ENCODE peak calls at places on chromosomes 12 and 14, in seven cellular contexts. O, E, P, W, F, T and G are unnamed samples.

GRCh38 chr12:66066071-66066928 is 64.2 kb downstream of the LLPH start:
- DNase-seq in O (no peak), E (peak), P (no peak), W (peak), F (no peak), T (no peak), G (peak)

GRCh38 chr12:108828774-108829173 is 28.6 kb downstream of the SSH1 start:
- DNase-seq in O (peak), E (no peak), P (no peak), W (no peak), F (no peak), T (no peak), G (no peak)

GRCh38 chr14:23984891-23985607 is 3.7 kb upstream of the DHRS4L2 start:
- DNase-seq in O (no peak), E (no peak), P (no peak), W (peak), F (no peak), T (no peak), G (no peak)

GRCh38 chr12:26963413-26963812 is 25.1 kb downstream of the FGFR1OP2 start:
- DNase-seq in O (no peak), E (no peak), P (no peak), W (no peak), F (no peak), T (no peak), G (no peak)

GRCh38 chr12:47038270-47038748 is 41.1 kb upstream of the PCED1B start:
- DNase-seq in O (no peak), E (no peak), P (no peak), W (no peak), F (no peak), T (no peak), G (peak)

GRCh38 chr12:81337891-81338290 is 260.0 kb downstream of the ACSS3 start:
- DNase-seq in O (no peak), E (no peak), P (no peak), W (no peak), F (no peak), T (no peak), G (no peak)

GRCh38 chr12:91877022-91877421 is 268.6 kb downstream of the BTG1 start:
- DNase-seq in O (no peak), E (peak), P (no peak), W (no peak), F (no peak), T (no peak), G (no peak)

GRCh38 chr12:64566122-64566521 is 44.2 kb upstream of the RASSF3 start:
- DNase-seq in O (no peak), E (no peak), P (no peak), W (no peak), F (no peak), T (no peak), G (no peak)

GRCh38 chr12:13234045-13234641 is 37.6 kb downstream of the EMP1 start:
- DNase-seq in O (peak), E (no peak), P (peak), W (peak), F (peak), T (peak), G (no peak)

GRCh38 chr12:33944703-33945437 is 77.4 kb upstream of the ALG10 start:
- DNase-seq in O (no peak), E (no peak), P (no peak), W (peak), F (no peak), T (no peak), G (no peak)

GRCh38 chr12:111598637-111599458 is at the start of gene ATXN2:
- DNase-seq in O (no peak), E (no peak), P (peak), W (no peak), F (no peak), T (peak), G (peak)

GRCh38 chr12:122021193-122021821 is 377 bp upstream of the BCL7A start:
- DNase-seq in O (no peak), E (no peak), P (no peak), W (no peak), F (no peak), T (peak), G (no peak)

GRCh38 chr14:82180057-82180620 is 646.5 kb upstream of the SEL1L start:
- DNase-seq in O (no peak), E (no peak), P (no peak), W (no peak), F (no peak), T (no peak), G (no peak)

GRCh38 chr12:70722584-70723343 is 85.5 kb upstream of the PTPRB start:
- DNase-seq in O (no peak), E (no peak), P (peak), W (no peak), F (no peak), T (peak), G (no peak)

GRCh38 chr12:79844693-79845092 is 90.2 kb downstream of the PPP1R12A start:
- DNase-seq in O (peak), E (no peak), P (no peak), W (peak), F (peak), T (peak), G (no peak)

GRCh38 chr14:89600950-89601826 is 184.2 kb upstream of the FOXN3 start:
- DNase-seq in O (no peak), E (no peak), P (no peak), W (no peak), F (no peak), T (no peak), G (no peak)

GRCh38 chr12:57832966-57833365 is 13.6 kb downstream of the CTDSP2 start:
- DNase-seq in O (no peak), E (no peak), P (no peak), W (no peak), F (no peak), T (no peak), G (no peak)

GRCh38 chr14:52091913-52092312 is 23.1 kb upstream of the NID2 start:
- DNase-seq in O (no peak), E (no peak), P (no peak), W (no peak), F (no peak), T (no peak), G (no peak)

GRCh38 chr12:102539651-102540553 is 59.5 kb upstream of the IGF1 start:
- DNase-seq in O (no peak), E (no peak), P (no peak), W (peak), F (no peak), T (no peak), G (no peak)

GRCh38 chr12:30847259-30847658 is 79.3 kb upstream of the TSPAN11 start:
- DNase-seq in O (peak), E (peak), P (peak), W (peak), F (no peak), T (peak), G (no peak)

GRCh38 chr14:91387135-91387849 is 30.3 kb downstream of the CCDC88C start:
- DNase-seq in O (no peak), E (no peak), P (no peak), W (no peak), F (no peak), T (no peak), G (no peak)

GRCh38 chr14:72543325-72543724 is 350.6 kb downstream of the DPF3 start:
- DNase-seq in O (no peak), E (no peak), P (no peak), W (no peak), F (no peak), T (no peak), G (no peak)

GRCh38 chr12:63802012-63802608 is 22.4 kb downstream of the RXYLT1 start:
- DNase-seq in O (no peak), E (no peak), P (peak), W (no peak), F (no peak), T (peak), G (peak)

GRCh38 chr14:92934196-92935085 is 11.5 kb downstream of the CHGA start:
- DNase-seq in O (no peak), E (no peak), P (peak), W (no peak), F (no peak), T (no peak), G (no peak)

GRCh38 chr12:77842430-77842829 is 11.7 kb downstream of the NAV3 start:
- DNase-seq in O (no peak), E (no peak), P (no peak), W (peak), F (no peak), T (no peak), G (no peak)

GRCh38 chr14:85257287-85257686 is 272.7 kb upstream of the FLRT2 start:
- DNase-seq in O (no peak), E (no peak), P (no peak), W (no peak), F (no peak), T (no peak), G (no peak)

GRCh38 chr12:122350444-122350843 is 72.0 kb downstream of the CLIP1 start:
- DNase-seq in O (no peak), E (no peak), P (peak), W (no peak), F (no peak), T (no peak), G (no peak)

GRCh38 chr12:106309671-106310313 is 7.3 kb downstream of the TCP11L2 start:
- DNase-seq in O (no peak), E (no peak), P (no peak), W (no peak), F (no peak), T (no peak), G (no peak)

GRCh38 chr14:56357478-56357877 is 222.1 kb upstream of the TMEM260 start:
- DNase-seq in O (no peak), E (no peak), P (no peak), W (no peak), F (no peak), T (no peak), G (no peak)

GRCh38 chr12:107207931-107208515 is 114.7 kb upstream of the CRY1 start:
- DNase-seq in O (no peak), E (no peak), P (no peak), W (no peak), F (no peak), T (no peak), G (no peak)

GRCh38 chr12:132818562-132818961 is 10.1 kb downstream of the GOLGA3 start:
- DNase-seq in O (no peak), E (no peak), P (no peak), W (no peak), F (no peak), T (no peak), G (no peak)

GRCh38 chr14:59849371-59850130 is 21.0 kb downstream of the RTN1 start:
- DNase-seq in O (no peak), E (no peak), P (no peak), W (no peak), F (no peak), T (no peak), G (no peak)

GRCh38 chr12:116690016-116690709 is 47.7 kb downstream of the SPRING1 start:
- DNase-seq in O (no peak), E (no peak), P (peak), W (no peak), F (no peak), T (no peak), G (no peak)

GRCh38 chr12:17992002-17992656 is 97.9 kb downstream of the RERGL start:
- DNase-seq in O (peak), E (peak), P (peak), W (peak), F (no peak), T (peak), G (no peak)
- TF ChIP-seq JUND in O (no peak), E (no peak), P (no peak), W (no peak), F (no peak), T (no peak), G (no peak)

GRCh38 chr12:89475203-89475990 is 49.2 kb downstream of the GALNT4 start:
- DNase-seq in O (no peak), E (no peak), P (no peak), W (no peak), F (no peak), T (no peak), G (no peak)
- TF ChIP-seq JUND in O (no peak), E (no peak), P (no peak), W (no peak), F (no peak), T (no peak), G (no peak)

GRCh38 chr14:35867280-35867629 is 41.1 kb downstream of the BRMS1L start:
- DNase-seq in O (no peak), E (no peak), P (no peak), W (no peak), F (no peak), T (no peak), G (no peak)
- TF ChIP-seq JUND in O (no peak), E (no peak), P (no peak), W (no peak), F (no peak), T (no peak), G (no peak)

DNA sequence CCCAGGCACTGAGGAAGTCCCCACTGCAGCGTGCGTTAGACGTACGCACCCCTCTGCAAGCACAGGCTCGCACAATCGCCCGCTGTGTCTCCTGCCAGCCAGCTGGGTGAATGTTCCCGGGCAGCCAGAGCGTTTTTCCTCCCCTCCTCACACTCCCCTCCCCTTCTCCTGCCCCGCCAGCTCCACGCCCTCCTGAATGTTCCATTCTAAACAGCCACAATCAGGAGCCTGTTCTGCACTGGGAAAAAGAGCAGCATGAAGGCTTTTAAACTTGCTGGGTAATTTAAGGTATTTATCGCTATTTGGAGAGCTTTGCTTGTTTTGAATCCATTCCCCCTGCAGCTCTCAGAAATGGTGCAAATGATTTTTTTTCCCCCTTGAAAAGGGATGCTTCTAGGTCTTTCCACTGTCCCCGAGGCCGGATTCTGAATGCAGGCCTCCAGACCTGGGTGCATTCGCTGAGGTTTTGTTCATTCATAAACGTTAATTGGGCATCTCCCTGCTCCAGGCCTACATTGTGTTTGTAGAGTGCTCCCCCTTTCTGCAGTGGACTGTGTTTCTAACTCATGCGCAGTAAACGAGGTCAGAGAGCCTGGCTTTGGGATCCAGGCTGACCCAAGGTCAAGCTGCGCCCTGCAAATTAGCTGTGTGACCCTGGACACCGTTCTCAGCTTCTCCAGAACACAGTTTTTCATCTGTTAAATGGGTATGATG is 212.5 kb downstream of the CHST11 start:
- DNase-seq in O (no peak), E (no peak), P (peak), W (no peak), F (no peak), T (peak), G (no peak)
- TF ChIP-seq JUND in O (no peak), E (no peak), P (no peak), W (no peak), F (no peak), T (no peak), G (no peak)

DNA sequence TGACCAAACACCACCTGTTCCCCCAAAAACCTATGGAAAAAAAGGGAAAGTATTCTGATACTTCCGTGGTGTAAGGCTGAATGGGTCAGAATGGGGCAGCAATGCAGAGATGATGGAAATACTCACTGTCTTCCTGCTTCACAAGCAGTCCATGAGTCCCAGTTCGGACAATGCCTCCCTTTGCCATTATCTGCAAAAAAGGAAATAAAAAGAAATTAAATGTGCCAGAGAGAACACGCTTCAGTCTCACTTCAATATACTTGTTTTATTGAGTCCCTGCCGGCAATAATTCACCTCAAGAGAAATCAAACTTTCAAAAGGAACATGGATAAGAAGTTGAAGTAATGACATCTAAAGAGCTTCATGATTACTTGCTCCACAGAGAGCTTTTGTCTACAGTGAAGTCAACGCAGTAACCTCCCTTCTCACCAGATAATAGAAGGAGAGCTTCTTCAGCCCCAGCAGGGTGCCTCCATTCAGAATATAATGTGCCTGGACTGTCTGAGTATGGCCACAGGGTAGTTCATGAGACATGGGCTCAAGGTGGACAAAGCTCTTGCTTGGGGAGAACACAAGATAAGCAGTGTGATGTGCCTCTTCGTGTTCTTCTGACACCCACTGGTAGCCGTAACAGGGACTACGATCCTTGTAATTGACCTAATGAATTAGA is 14.6 kb downstream of the A2M start:
- DNase-seq in O (no peak), E (no peak), P (no peak), W (no peak), F (no peak), T (no peak), G (no peak)
- TF ChIP-seq JUND in O (no peak), E (no peak), P (no peak), W (no peak), F (no peak), T (no peak), G (no peak)

GRCh38 chr12:128859311-128859710 is 6.0 kb downstream of the GLT1D1 start:
- DNase-seq in O (no peak), E (no peak), P (no peak), W (no peak), F (no peak), T (no peak), G (no peak)

GRCh38 chr12:128861226-128862016 is 8.1 kb downstream of the GLT1D1 start:
- DNase-seq in O (no peak), E (no peak), P (no peak), W (peak), F (no peak), T (no peak), G (no peak)

GRCh38 chr12:128867466-128867865 is 14.2 kb downstream of the GLT1D1 start:
- DNase-seq in O (no peak), E (no peak), P (no peak), W (no peak), F (no peak), T (no peak), G (no peak)

GRCh38 chr12:128864516-128865186 is 11.4 kb downstream of the GLT1D1 start:
- DNase-seq in O (no peak), E (no peak), P (peak), W (no peak), F (no peak), T (no peak), G (no peak)

GRCh38 chr12:128863957-128864356 is 10.7 kb downstream of the GLT1D1 start:
- DNase-seq in O (no peak), E (no peak), P (no peak), W (no peak), F (no peak), T (no peak), G (no peak)
- TF ChIP-seq JUND in O (no peak), E (no peak), P (no peak), W (no peak), F (no peak), T (no peak), G (no peak)

DNA sequence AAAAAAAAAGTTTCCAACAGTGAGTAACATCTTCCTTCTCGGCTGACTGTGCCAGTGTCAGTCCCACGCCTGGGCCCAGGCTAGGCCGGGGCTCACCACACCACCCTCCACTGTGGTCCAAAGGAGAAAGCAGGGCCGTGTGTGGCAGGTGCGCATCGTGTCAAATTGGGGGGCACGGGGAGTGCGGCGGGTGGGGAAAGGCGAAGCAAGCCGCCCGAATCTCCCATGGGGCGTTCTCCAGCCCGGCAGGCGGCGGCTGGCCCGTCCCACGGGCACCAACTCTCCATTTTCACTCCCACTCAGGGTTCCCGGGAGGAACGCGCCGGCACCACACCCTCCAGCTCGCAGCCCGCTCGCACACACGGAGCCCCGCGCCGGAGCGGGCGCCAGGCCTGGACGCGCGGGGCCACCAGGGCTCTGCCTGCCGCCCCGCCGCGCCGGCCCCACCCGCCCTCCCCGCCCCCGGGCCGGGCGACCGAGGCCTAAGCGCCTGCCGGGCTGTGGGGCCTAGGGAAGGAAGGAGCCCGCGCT is 599 bp downstream of the EEA1 start:
- DNase-seq in O (no peak), E (no peak), P (peak), W (no peak), F (no peak), T (peak), G (no peak)
- TF ChIP-seq JUND in O (no peak), E (no peak), P (no peak), W (no peak), F (no peak), T (no peak), G (no peak)

DNA sequence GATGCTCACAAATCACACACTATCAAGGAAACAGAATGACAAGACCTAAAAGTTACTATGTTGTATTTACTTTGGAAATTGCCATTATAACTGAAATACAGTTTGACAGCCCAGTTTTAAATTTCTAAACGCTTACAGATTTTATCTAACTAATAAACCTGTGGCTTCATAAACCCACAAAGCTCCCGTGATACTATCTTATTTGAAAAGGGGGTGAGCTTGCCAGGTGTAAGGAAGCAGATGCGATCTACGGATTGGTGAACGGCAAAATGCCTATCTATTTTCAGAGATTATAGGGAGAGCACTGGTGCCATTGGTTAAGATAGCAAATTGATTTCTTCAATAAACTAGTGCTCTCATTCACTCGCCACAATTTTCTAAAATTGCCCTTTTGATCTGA is 485.5 kb downstream of the BCAT1 start:
- DNase-seq in O (no peak), E (no peak), P (no peak), W (no peak), F (no peak), T (no peak), G (peak)
- TF ChIP-seq JUND in O (no peak), E (no peak), P (no peak), W (no peak), F (no peak), T (no peak), G (no peak)

DNA sequence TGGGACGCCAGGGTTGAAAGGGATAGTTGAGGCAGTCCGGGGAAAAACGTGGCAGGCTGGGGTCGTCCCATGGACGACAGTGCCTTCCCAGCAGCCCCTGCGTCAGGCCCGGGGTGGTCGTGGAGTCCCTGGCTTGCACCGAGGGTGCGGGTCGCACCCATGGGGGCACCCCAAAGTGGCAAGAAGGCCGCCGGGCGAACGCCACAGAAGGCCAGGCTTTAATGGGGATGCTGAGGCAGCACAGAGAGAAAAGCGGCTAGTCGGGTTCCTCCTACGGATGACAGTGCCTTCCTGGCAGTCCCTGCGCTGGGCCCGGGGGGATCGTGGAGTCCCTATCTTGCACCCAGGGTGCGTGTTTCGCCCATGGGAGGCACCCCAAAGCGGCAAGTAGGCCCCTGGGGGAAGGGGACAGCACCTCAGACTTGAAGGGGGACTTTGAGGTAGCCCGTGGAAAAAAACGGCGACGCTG is 158.6 kb upstream of the ALG10B start:
- DNase-seq in O (no peak), E (no peak), P (no peak), W (no peak), F (no peak), T (no peak), G (no peak)
- TF ChIP-seq JUND in O (no peak), E (no peak), P (no peak), W (no peak), F (no peak), T (no peak), G (no peak)